ENCODE peak calls at places on chromosomes 3 and 15, in four cellular contexts. N is A549, K is H1, A is HepG2. P is an unnamed sample.

GRCh38 chr3:190229632-190230424 is 92.4 kb downstream of the CLDN1 start:
- DNase-seq in N (peak; percentile 3), K (no peak), A (peak; percentile 21), P (no peak)

GRCh38 chr15:82875411-82876003 is 66.1 kb downstream of the WHAMM start:
- DNase-seq in N (no peak), K (no peak), A (no peak), P (no peak)

GRCh38 chr15:22918056-22918455 is 62.1 kb downstream of the CYFIP1 start:
- DNase-seq in N (no peak), K (no peak), A (no peak), P (no peak)

GRCh38 chr3:185069023-185069422 is 83.8 kb downstream of the C3orf70 start:
- DNase-seq in N (no peak), K (peak; percentile 34), A (no peak), P (no peak)

GRCh38 chr3:15519096-15519495 is 2.4 kb downstream of the COLQ start:
- DNase-seq in N (no peak), K (no peak), A (no peak), P (no peak)

GRCh38 chr3:187811580-187812250 is 66.4 kb upstream of the BCL6 start:
- DNase-seq in N (peak; percentile 9), K (no peak), A (no peak), P (no peak)

GRCh38 chr3:20222274-20222673 is 36.3 kb upstream of the SGO1 start:
- DNase-seq in N (no peak), K (no peak), A (no peak), P (no peak)

GRCh38 chr15:42921049-42921731 is 612 bp upstream of the TTBK2 start:
- DNase-seq in N (no peak), K (no peak), A (no peak), P (no peak)

GRCh38 chr15:94174399-94174802 is 57.0 kb upstream of the MCTP2 start:
- DNase-seq in N (no peak), K (no peak), A (no peak), P (no peak)

GRCh38 chr3:139197251-139197650 is 146.6 kb upstream of the MRPS22 start:
- DNase-seq in N (no peak), K (no peak), A (no peak), P (no peak)

GRCh38 chr3:149407898-149408297 is 30.4 kb upstream of the TM4SF1 start:
- DNase-seq in N (no peak), K (no peak), A (peak; percentile 39), P (no peak)

GRCh38 chr3:48016336-48016973 is at the start of gene MAP4:
- DNase-seq in N (no peak), K (peak; percentile 13), A (no peak), P (peak; percentile 41)

GRCh38 chr3:150240891-150241290 is 167.2 kb upstream of the TSC22D2 start:
- DNase-seq in N (no peak), K (no peak), A (no peak), P (peak; percentile 40)

GRCh38 chr3:192408721-192409151 is 318.6 kb downstream of the FGF12 start:
- DNase-seq in N (peak; percentile 21), K (peak; percentile 65), A (no peak), P (no peak)

GRCh38 chr3:81242871-81243270 is 518.6 kb downstream of the GBE1 start:
- DNase-seq in N (no peak), K (no peak), A (peak; percentile 3), P (no peak)

GRCh38 chr3:138114988-138115971 is at the start of gene DZIP1L:
- DNase-seq in N (peak; percentile 41), K (peak; percentile 84), A (peak; percentile 23), P (peak; percentile 57)

GRCh38 chr3:30934208-30934550 is 39.7 kb upstream of the GADL1 start:
- DNase-seq in N (peak; percentile 14), K (no peak), A (peak; percentile 16), P (no peak)

GRCh38 chr3:146466596-146466995 is 2.8 kb downstream of the PLSCR2 start:
- DNase-seq in N (no peak), K (no peak), A (no peak), P (no peak)

GRCh38 chr3:129597792-129598381 is 8.6 kb downstream of the PLXND1 start:
- DNase-seq in N (no peak), K (no peak), A (no peak), P (no peak)

GRCh38 chr3:196712514-196713413 is 587 bp downstream of the PIGX start:
- DNase-seq in N (peak; percentile 24), K (no peak), A (peak; percentile 14), P (no peak)

GRCh38 chr3:31250116-31250813 is 282.5 kb upstream of the STT3B start:
- DNase-seq in N (no peak), K (no peak), A (no peak), P (no peak)

GRCh38 chr3:115040673-115041286 is 106.3 kb downstream of the ZBTB20 start:
- DNase-seq in N (peak; percentile 20), K (no peak), A (peak; percentile 7), P (peak; percentile 1)

GRCh38 chr3:189710620-189711388 is 79.6 kb downstream of the TP63 start:
- DNase-seq in N (peak; percentile 23), K (no peak), A (no peak), P (no peak)

GRCh38 chr3:185818267-185818875 is 6.5 kb downstream of the IGF2BP2 start:
- DNase-seq in N (no peak), K (no peak), A (no peak), P (no peak)

GRCh38 chr3:183991403-183991802 is 26.3 kb downstream of the ABCC5 start:
- DNase-seq in N (no peak), K (no peak), A (peak; percentile 54), P (no peak)

GRCh38 chr3:27532931-27533607 is 48.9 kb upstream of the SLC4A7 start:
- DNase-seq in N (no peak), K (no peak), A (no peak), P (no peak)

GRCh38 chr3:100113728-100114412 is 431 bp downstream of the FILIP1L start:
- DNase-seq in N (no peak), K (no peak), A (no peak), P (no peak)

GRCh38 chr3:34864011-34864410 is 775.3 kb upstream of the ARPP21 start:
- DNase-seq in N (no peak), K (no peak), A (no peak), P (no peak)

GRCh38 chr3:117003501-117003900 is 293.9 kb downstream of the TUSC7 start:
- DNase-seq in N (no peak), K (no peak), A (no peak), P (no peak)

GRCh38 chr3:94305835-94306685 is 243.2 kb downstream of the NSUN3 start:
- DNase-seq in N (no peak), K (no peak), A (peak; percentile 57), P (no peak)

GRCh38 chr15:55993804-55994539 is 560 bp upstream of the NEDD4 start:
- DNase-seq in N (peak; percentile 50), K (peak; percentile 57), A (peak; percentile 24), P (no peak)

GRCh38 chr3:43148033-43148432 is 42.2 kb upstream of the POMGNT2 start:
- DNase-seq in N (no peak), K (no peak), A (peak; percentile 59), P (no peak)

GRCh38 chr3:38490288-38490860 is 5.8 kb upstream of the EXOG start:
- DNase-seq in N (no peak), K (no peak), A (no peak), P (no peak)

GRCh38 chr3:163684651-163685050 is 1393.6 kb downstream of the SI start:
- DNase-seq in N (no peak), K (no peak), A (no peak), P (no peak)
- TF ChIP-seq RFX5 in N (no peak), K (no peak), A (no peak), P (no peak)

GRCh38 chr15:38873151-38873550 is 308.5 kb upstream of the RASGRP1 start:
- DNase-seq in N (no peak), K (no peak), A (peak; percentile 25), P (no peak)

GRCh38 chr15:38876211-38876610 is 311.6 kb upstream of the RASGRP1 start:
- DNase-seq in N (no peak), K (no peak), A (no peak), P (no peak)

GRCh38 chr15:38872732-38873131 is 308.1 kb upstream of the RASGRP1 start:
- DNase-seq in N (no peak), K (no peak), A (no peak), P (no peak)

GRCh38 chr15:38876621-38877020 is 312.0 kb upstream of the RASGRP1 start:
- DNase-seq in N (no peak), K (no peak), A (no peak), P (no peak)

DNA sequence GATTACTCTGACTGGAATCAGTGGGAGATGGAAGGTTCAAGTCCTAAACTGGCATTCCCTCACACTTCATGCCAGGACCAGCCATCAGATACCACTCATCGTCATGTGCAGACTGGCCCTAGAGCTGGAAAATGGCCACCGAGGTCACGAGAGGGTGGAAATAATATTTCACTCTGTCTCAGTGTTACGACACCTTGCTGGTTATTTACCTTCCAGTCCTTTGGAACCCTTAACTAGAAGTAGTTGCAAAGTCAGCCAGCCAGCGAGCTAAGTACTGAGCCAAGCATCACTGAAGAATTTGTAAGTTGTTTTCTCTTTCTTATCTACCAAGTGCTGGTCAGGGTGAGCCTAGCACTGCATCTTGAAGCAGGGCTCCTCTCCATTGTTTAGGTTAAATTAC is 309.9 kb upstream of the RASGRP1 start:
- DNase-seq in N (no peak), K (no peak), A (no peak), P (no peak)
- TF ChIP-seq JUN in N (no peak), K (no peak), A (no peak), P (no peak)

GRCh38 chr3:151407928-151408327 is 23.4 kb upstream of the P2RY12 start:
- DNase-seq in N (no peak), K (no peak), A (no peak), P (no peak)
- TF ChIP-seq RFX5 in N (no peak), K (no peak), A (no peak), P (no peak)

GRCh38 chr3:172079326-172079976 is 40.1 kb downstream of the FNDC3B start:
- DNase-seq in N (no peak), K (no peak), A (no peak), P (no peak)

GRCh38 chr3:172078244-172078643 is 38.9 kb downstream of the FNDC3B start:
- DNase-seq in N (no peak), K (no peak), A (peak; percentile 40), P (no peak)

GRCh38 chr3:172077197-172077734 is 37.9 kb downstream of the FNDC3B start:
- DNase-seq in N (no peak), K (no peak), A (no peak), P (no peak)

GRCh38 chr3:172080503-172080902 is 41.1 kb downstream of the FNDC3B start:
- DNase-seq in N (no peak), K (no peak), A (peak; percentile 84), P (no peak)

GRCh38 chr3:172078721-172079120 is 39.3 kb downstream of the FNDC3B start:
- DNase-seq in N (no peak), K (no peak), A (no peak), P (no peak)
- TF ChIP-seq JUN in N (no peak), K (no peak), A (no peak), P (no peak)

GRCh38 chr3:24375947-24376384 is 118.7 kb downstream of the THRB start:
- DNase-seq in N (no peak), K (no peak), A (no peak), P (peak; percentile 62)
- TF ChIP-seq RFX5 in N (no peak), K (no peak), A (no peak), P (no peak)

P was measured in K562.